ENCODE peak calls at places on chromosomes 3 and 15, in nine cellular contexts. One of them, this sample, is unnamed.

GRCh38 chr3:188272481-188273372 is 118.8 kb downstream of the LPP start:
- DNase-seq in activated CD8-positive, alpha-beta memory T cell treated with anti-CD3 and anti-CD28 coated beads for 48 hours: no peak
- DNase-seq in activated CD4-positive, alpha-beta T cell treated with anti-CD3 and anti-CD28 coated beads, Interleukin-2, amount 50 U/mL, for 1 hour: no peak
- DNase-seq in NCI-H2171 treated with DMSO at 0.1 percent for 48 hours: no peak
- DNase-seq in amniotic epithelial cell: peak; percentile 99
- DNase-seq in effector memory CD8-positive, alpha-beta T cell: no peak
- DNase-seq in CD4-positive, alpha-beta T cell: no peak
- DNase-seq in choroid plexus epithelial cell: peak; percentile 90
- DNase-seq in AG09319: no peak
- DNase-seq in this sample: peak; percentile 98

GRCh38 chr3:38453075-38453913 is at the start of gene ACVR2B:
- DNase-seq in effector memory CD8-positive, alpha-beta T cell: peak; percentile 45
- DNase-seq in activated CD8-positive, alpha-beta memory T cell treated with anti-CD3 and anti-CD28 coated beads for 48 hours: peak; percentile 23
- DNase-seq in amniotic epithelial cell: peak; percentile 62
- DNase-seq in activated CD4-positive, alpha-beta T cell treated with anti-CD3 and anti-CD28 coated beads, Interleukin-2, amount 50 U/mL, for 1 hour: peak; percentile 56
- DNase-seq in AG09319: peak; percentile 32
- DNase-seq in NCI-H2171 treated with DMSO at 0.1 percent for 48 hours: peak; percentile 52
- DNase-seq in choroid plexus epithelial cell: peak; percentile 76
- DNase-seq in CD4-positive, alpha-beta T cell: peak; percentile 65
- DNase-seq in this sample: no peak

GRCh38 chr3:97293596-97294131 is 470.9 kb upstream of the ARL6 start:
- DNase-seq in activated CD4-positive, alpha-beta T cell treated with anti-CD3 and anti-CD28 coated beads, Interleukin-2, amount 50 U/mL, for 1 hour: no peak
- DNase-seq in amniotic epithelial cell: no peak
- DNase-seq in AG09319: no peak
- DNase-seq in effector memory CD8-positive, alpha-beta T cell: no peak
- DNase-seq in activated CD8-positive, alpha-beta memory T cell treated with anti-CD3 and anti-CD28 coated beads for 48 hours: no peak
- DNase-seq in choroid plexus epithelial cell: no peak
- DNase-seq in CD4-positive, alpha-beta T cell: no peak
- DNase-seq in NCI-H2171 treated with DMSO at 0.1 percent for 48 hours: no peak
- DNase-seq in this sample: no peak

GRCh38 chr15:90610220-90610619 is 80.5 kb downstream of the CRTC3 start:
- DNase-seq in activated CD4-positive, alpha-beta T cell treated with anti-CD3 and anti-CD28 coated beads, Interleukin-2, amount 50 U/mL, for 1 hour: no peak
- DNase-seq in activated CD8-positive, alpha-beta memory T cell treated with anti-CD3 and anti-CD28 coated beads for 48 hours: no peak
- DNase-seq in effector memory CD8-positive, alpha-beta T cell: no peak
- DNase-seq in CD4-positive, alpha-beta T cell: no peak
- DNase-seq in AG09319: peak; percentile 15
- DNase-seq in amniotic epithelial cell: peak; percentile 75
- DNase-seq in NCI-H2171 treated with DMSO at 0.1 percent for 48 hours: no peak
- DNase-seq in choroid plexus epithelial cell: peak; percentile 44
- DNase-seq in this sample: peak; percentile 62

GRCh38 chr3:33962383-33962782 is 164.0 kb downstream of the PDCD6IP start:
- DNase-seq in activated CD4-positive, alpha-beta T cell treated with anti-CD3 and anti-CD28 coated beads, Interleukin-2, amount 50 U/mL, for 1 hour: no peak
- DNase-seq in activated CD8-positive, alpha-beta memory T cell treated with anti-CD3 and anti-CD28 coated beads for 48 hours: no peak
- DNase-seq in choroid plexus epithelial cell: no peak
- DNase-seq in amniotic epithelial cell: no peak
- DNase-seq in effector memory CD8-positive, alpha-beta T cell: no peak
- DNase-seq in AG09319: no peak
- DNase-seq in NCI-H2171 treated with DMSO at 0.1 percent for 48 hours: peak; percentile 45
- DNase-seq in CD4-positive, alpha-beta T cell: no peak
- DNase-seq in this sample: no peak

GRCh38 chr3:178304758-178305157 is 231.5 kb upstream of the KCNMB2 start:
- DNase-seq in AG09319: no peak
- DNase-seq in CD4-positive, alpha-beta T cell: no peak
- DNase-seq in NCI-H2171 treated with DMSO at 0.1 percent for 48 hours: peak; percentile 7
- DNase-seq in activated CD8-positive, alpha-beta memory T cell treated with anti-CD3 and anti-CD28 coated beads for 48 hours: no peak
- DNase-seq in choroid plexus epithelial cell: peak; percentile 84
- DNase-seq in effector memory CD8-positive, alpha-beta T cell: no peak
- DNase-seq in activated CD4-positive, alpha-beta T cell treated with anti-CD3 and anti-CD28 coated beads, Interleukin-2, amount 50 U/mL, for 1 hour: no peak
- DNase-seq in amniotic epithelial cell: peak; percentile 80
- DNase-seq in this sample: peak; percentile 63

GRCh38 chr3:62159056-62159455 is 214.3 kb downstream of the FEZF2 start:
- DNase-seq in CD4-positive, alpha-beta T cell: no peak
- DNase-seq in NCI-H2171 treated with DMSO at 0.1 percent for 48 hours: no peak
- DNase-seq in choroid plexus epithelial cell: no peak
- DNase-seq in effector memory CD8-positive, alpha-beta T cell: no peak
- DNase-seq in activated CD8-positive, alpha-beta memory T cell treated with anti-CD3 and anti-CD28 coated beads for 48 hours: no peak
- DNase-seq in amniotic epithelial cell: no peak
- DNase-seq in activated CD4-positive, alpha-beta T cell treated with anti-CD3 and anti-CD28 coated beads, Interleukin-2, amount 50 U/mL, for 1 hour: no peak
- DNase-seq in AG09319: no peak
- DNase-seq in this sample: no peak

GRCh38 chr3:152834354-152835310 is at the start of gene P2RY1:
- DNase-seq in NCI-H2171 treated with DMSO at 0.1 percent for 48 hours: peak; percentile 33
- DNase-seq in amniotic epithelial cell: peak; percentile 49
- DNase-seq in choroid plexus epithelial cell: peak; percentile 68
- DNase-seq in effector memory CD8-positive, alpha-beta T cell: no peak
- DNase-seq in activated CD4-positive, alpha-beta T cell treated with anti-CD3 and anti-CD28 coated beads, Interleukin-2, amount 50 U/mL, for 1 hour: no peak
- DNase-seq in CD4-positive, alpha-beta T cell: no peak
- DNase-seq in activated CD8-positive, alpha-beta memory T cell treated with anti-CD3 and anti-CD28 coated beads for 48 hours: peak; percentile 14
- DNase-seq in AG09319: no peak
- DNase-seq in this sample: peak; percentile 12

GRCh38 chr3:170802164-170803151 is 67.5 kb downstream of the RPL22L1 start:
- DNase-seq in NCI-H2171 treated with DMSO at 0.1 percent for 48 hours: no peak
- DNase-seq in CD4-positive, alpha-beta T cell: no peak
- DNase-seq in effector memory CD8-positive, alpha-beta T cell: no peak
- DNase-seq in activated CD8-positive, alpha-beta memory T cell treated with anti-CD3 and anti-CD28 coated beads for 48 hours: no peak
- DNase-seq in AG09319: peak; percentile 98
- DNase-seq in choroid plexus epithelial cell: peak; percentile 85
- DNase-seq in activated CD4-positive, alpha-beta T cell treated with anti-CD3 and anti-CD28 coated beads, Interleukin-2, amount 50 U/mL, for 1 hour: no peak
- DNase-seq in amniotic epithelial cell: peak; percentile 98
- DNase-seq in this sample: peak; percentile 100

GRCh38 chr15:48397841-48398240 is 66.6 kb downstream of the DUT start:
- DNase-seq in NCI-H2171 treated with DMSO at 0.1 percent for 48 hours: no peak
- DNase-seq in activated CD4-positive, alpha-beta T cell treated with anti-CD3 and anti-CD28 coated beads, Interleukin-2, amount 50 U/mL, for 1 hour: no peak
- DNase-seq in amniotic epithelial cell: no peak
- DNase-seq in CD4-positive, alpha-beta T cell: no peak
- DNase-seq in choroid plexus epithelial cell: no peak
- DNase-seq in activated CD8-positive, alpha-beta memory T cell treated with anti-CD3 and anti-CD28 coated beads for 48 hours: no peak
- DNase-seq in effector memory CD8-positive, alpha-beta T cell: no peak
- DNase-seq in AG09319: no peak
- DNase-seq in this sample: no peak

GRCh38 chr3:56494679-56495322 is 26.5 kb upstream of the ERC2 start:
- DNase-seq in activated CD4-positive, alpha-beta T cell treated with anti-CD3 and anti-CD28 coated beads, Interleukin-2, amount 50 U/mL, for 1 hour: peak; percentile 69
- DNase-seq in effector memory CD8-positive, alpha-beta T cell: peak; percentile 71
- DNase-seq in AG09319: peak; percentile 45
- DNase-seq in choroid plexus epithelial cell: peak; percentile 90
- DNase-seq in CD4-positive, alpha-beta T cell: peak; percentile 67
- DNase-seq in NCI-H2171 treated with DMSO at 0.1 percent for 48 hours: peak; percentile 70
- DNase-seq in activated CD8-positive, alpha-beta memory T cell treated with anti-CD3 and anti-CD28 coated beads for 48 hours: peak; percentile 38
- DNase-seq in amniotic epithelial cell: peak; percentile 76
- DNase-seq in this sample: peak; percentile 20

GRCh38 chr3:194246709-194247349 is 104.3 kb downstream of the CPN2 start:
- DNase-seq in CD4-positive, alpha-beta T cell: no peak
- DNase-seq in NCI-H2171 treated with DMSO at 0.1 percent for 48 hours: no peak
- DNase-seq in AG09319: no peak
- DNase-seq in choroid plexus epithelial cell: no peak
- DNase-seq in effector memory CD8-positive, alpha-beta T cell: no peak
- DNase-seq in activated CD8-positive, alpha-beta memory T cell treated with anti-CD3 and anti-CD28 coated beads for 48 hours: no peak
- DNase-seq in amniotic epithelial cell: no peak
- DNase-seq in activated CD4-positive, alpha-beta T cell treated with anti-CD3 and anti-CD28 coated beads, Interleukin-2, amount 50 U/mL, for 1 hour: no peak
- DNase-seq in this sample: no peak

GRCh38 chr3:184595726-184596125 is 34.1 kb downstream of the EPHB3 start:
- DNase-seq in activated CD4-positive, alpha-beta T cell treated with anti-CD3 and anti-CD28 coated beads, Interleukin-2, amount 50 U/mL, for 1 hour: no peak
- DNase-seq in amniotic epithelial cell: no peak
- DNase-seq in effector memory CD8-positive, alpha-beta T cell: no peak
- DNase-seq in CD4-positive, alpha-beta T cell: no peak
- DNase-seq in AG09319: no peak
- DNase-seq in activated CD8-positive, alpha-beta memory T cell treated with anti-CD3 and anti-CD28 coated beads for 48 hours: no peak
- DNase-seq in choroid plexus epithelial cell: no peak
- DNase-seq in NCI-H2171 treated with DMSO at 0.1 percent for 48 hours: no peak
- DNase-seq in this sample: no peak

GRCh38 chr3:106578911-106579310 is 710.1 kb upstream of the CBLB start:
- DNase-seq in NCI-H2171 treated with DMSO at 0.1 percent for 48 hours: no peak
- DNase-seq in activated CD8-positive, alpha-beta memory T cell treated with anti-CD3 and anti-CD28 coated beads for 48 hours: no peak
- DNase-seq in choroid plexus epithelial cell: no peak
- DNase-seq in effector memory CD8-positive, alpha-beta T cell: no peak
- DNase-seq in AG09319: no peak
- DNase-seq in amniotic epithelial cell: no peak
- DNase-seq in CD4-positive, alpha-beta T cell: no peak
- DNase-seq in activated CD4-positive, alpha-beta T cell treated with anti-CD3 and anti-CD28 coated beads, Interleukin-2, amount 50 U/mL, for 1 hour: no peak
- DNase-seq in this sample: no peak

GRCh38 chr3:148202386-148202785 is 495.3 kb upstream of the AGTR1 start:
- DNase-seq in activated CD4-positive, alpha-beta T cell treated with anti-CD3 and anti-CD28 coated beads, Interleukin-2, amount 50 U/mL, for 1 hour: no peak
- DNase-seq in choroid plexus epithelial cell: no peak
- DNase-seq in CD4-positive, alpha-beta T cell: no peak
- DNase-seq in NCI-H2171 treated with DMSO at 0.1 percent for 48 hours: no peak
- DNase-seq in AG09319: no peak
- DNase-seq in activated CD8-positive, alpha-beta memory T cell treated with anti-CD3 and anti-CD28 coated beads for 48 hours: no peak
- DNase-seq in amniotic epithelial cell: no peak
- DNase-seq in effector memory CD8-positive, alpha-beta T cell: no peak
- DNase-seq in this sample: no peak

GRCh38 chr3:31422237-31422636 is 110.5 kb upstream of the STT3B start:
- DNase-seq in CD4-positive, alpha-beta T cell: no peak
- DNase-seq in effector memory CD8-positive, alpha-beta T cell: no peak
- DNase-seq in activated CD8-positive, alpha-beta memory T cell treated with anti-CD3 and anti-CD28 coated beads for 48 hours: no peak
- DNase-seq in amniotic epithelial cell: no peak
- DNase-seq in NCI-H2171 treated with DMSO at 0.1 percent for 48 hours: no peak
- DNase-seq in AG09319: no peak
- DNase-seq in choroid plexus epithelial cell: no peak
- DNase-seq in activated CD4-positive, alpha-beta T cell treated with anti-CD3 and anti-CD28 coated beads, Interleukin-2, amount 50 U/mL, for 1 hour: no peak
- DNase-seq in this sample: no peak

GRCh38 chr15:85004551-85004950 is 22.9 kb downstream of the PDE8A start:
- DNase-seq in CD4-positive, alpha-beta T cell: no peak
- DNase-seq in NCI-H2171 treated with DMSO at 0.1 percent for 48 hours: no peak
- DNase-seq in choroid plexus epithelial cell: no peak
- DNase-seq in amniotic epithelial cell: no peak
- DNase-seq in effector memory CD8-positive, alpha-beta T cell: no peak
- DNase-seq in activated CD8-positive, alpha-beta memory T cell treated with anti-CD3 and anti-CD28 coated beads for 48 hours: no peak
- DNase-seq in activated CD4-positive, alpha-beta T cell treated with anti-CD3 and anti-CD28 coated beads, Interleukin-2, amount 50 U/mL, for 1 hour: no peak
- DNase-seq in AG09319: no peak
- DNase-seq in this sample: no peak

GRCh38 chr3:10855871-10856662 is 40.0 kb downstream of the SLC6A11 start:
- DNase-seq in activated CD4-positive, alpha-beta T cell treated with anti-CD3 and anti-CD28 coated beads, Interleukin-2, amount 50 U/mL, for 1 hour: no peak
- DNase-seq in amniotic epithelial cell: no peak
- DNase-seq in effector memory CD8-positive, alpha-beta T cell: no peak
- DNase-seq in choroid plexus epithelial cell: peak; percentile 2
- DNase-seq in NCI-H2171 treated with DMSO at 0.1 percent for 48 hours: no peak
- DNase-seq in activated CD8-positive, alpha-beta memory T cell treated with anti-CD3 and anti-CD28 coated beads for 48 hours: no peak
- DNase-seq in CD4-positive, alpha-beta T cell: no peak
- DNase-seq in AG09319: no peak
- DNase-seq in this sample: no peak

GRCh38 chr3:155497930-155498647 is 204.6 kb upstream of the STRIT1 start:
- DNase-seq in amniotic epithelial cell: peak; percentile 47
- DNase-seq in AG09319: peak; percentile 46
- DNase-seq in activated CD4-positive, alpha-beta T cell treated with anti-CD3 and anti-CD28 coated beads, Interleukin-2, amount 50 U/mL, for 1 hour: no peak
- DNase-seq in activated CD8-positive, alpha-beta memory T cell treated with anti-CD3 and anti-CD28 coated beads for 48 hours: no peak
- DNase-seq in NCI-H2171 treated with DMSO at 0.1 percent for 48 hours: no peak
- DNase-seq in choroid plexus epithelial cell: peak; percentile 40
- DNase-seq in effector memory CD8-positive, alpha-beta T cell: no peak
- DNase-seq in CD4-positive, alpha-beta T cell: no peak
- DNase-seq in this sample: peak; percentile 55

GRCh38 chr15:69031013-69032001 is 16.8 kb downstream of the NOX5 start:
- DNase-seq in NCI-H2171 treated with DMSO at 0.1 percent for 48 hours: no peak
- DNase-seq in activated CD8-positive, alpha-beta memory T cell treated with anti-CD3 and anti-CD28 coated beads for 48 hours: no peak
- DNase-seq in effector memory CD8-positive, alpha-beta T cell: no peak
- DNase-seq in AG09319: no peak
- DNase-seq in amniotic epithelial cell: peak; percentile 56
- DNase-seq in choroid plexus epithelial cell: peak; percentile 62
- DNase-seq in activated CD4-positive, alpha-beta T cell treated with anti-CD3 and anti-CD28 coated beads, Interleukin-2, amount 50 U/mL, for 1 hour: peak; percentile 8
- DNase-seq in CD4-positive, alpha-beta T cell: peak; percentile 9
- DNase-seq in this sample: no peak

GRCh38 chr15:78996876-78997275 is 52.0 kb upstream of the CTSH start:
- DNase-seq in choroid plexus epithelial cell: peak; percentile 35
- DNase-seq in effector memory CD8-positive, alpha-beta T cell: no peak
- DNase-seq in amniotic epithelial cell: peak; percentile 32
- DNase-seq in activated CD8-positive, alpha-beta memory T cell treated with anti-CD3 and anti-CD28 coated beads for 48 hours: no peak
- DNase-seq in NCI-H2171 treated with DMSO at 0.1 percent for 48 hours: no peak
- DNase-seq in CD4-positive, alpha-beta T cell: no peak
- DNase-seq in activated CD4-positive, alpha-beta T cell treated with anti-CD3 and anti-CD28 coated beads, Interleukin-2, amount 50 U/mL, for 1 hour: no peak
- DNase-seq in AG09319: no peak
- DNase-seq in this sample: no peak

GRCh38 chr3:72820405-72820804 is 27.8 kb downstream of the SHQ1 start:
- DNase-seq in activated CD8-positive, alpha-beta memory T cell treated with anti-CD3 and anti-CD28 coated beads for 48 hours: no peak
- DNase-seq in activated CD4-positive, alpha-beta T cell treated with anti-CD3 and anti-CD28 coated beads, Interleukin-2, amount 50 U/mL, for 1 hour: no peak
- DNase-seq in amniotic epithelial cell: peak; percentile 58
- DNase-seq in effector memory CD8-positive, alpha-beta T cell: no peak
- DNase-seq in CD4-positive, alpha-beta T cell: no peak
- DNase-seq in choroid plexus epithelial cell: peak; percentile 65
- DNase-seq in NCI-H2171 treated with DMSO at 0.1 percent for 48 hours: no peak
- DNase-seq in AG09319: peak; percentile 34
- DNase-seq in this sample: peak; percentile 69

GRCh38 chr15:38524156-38524555 is 40.5 kb downstream of the RASGRP1 start:
- DNase-seq in AG09319: no peak
- DNase-seq in effector memory CD8-positive, alpha-beta T cell: no peak
- DNase-seq in NCI-H2171 treated with DMSO at 0.1 percent for 48 hours: no peak
- DNase-seq in activated CD4-positive, alpha-beta T cell treated with anti-CD3 and anti-CD28 coated beads, Interleukin-2, amount 50 U/mL, for 1 hour: no peak
- DNase-seq in activated CD8-positive, alpha-beta memory T cell treated with anti-CD3 and anti-CD28 coated beads for 48 hours: no peak
- DNase-seq in amniotic epithelial cell: peak; percentile 47
- DNase-seq in CD4-positive, alpha-beta T cell: no peak
- DNase-seq in choroid plexus epithelial cell: no peak
- DNase-seq in this sample: no peak

GRCh38 chr3:16896820-16897219 is 12.1 kb downstream of the PLCL2 start:
- DNase-seq in amniotic epithelial cell: no peak
- DNase-seq in CD4-positive, alpha-beta T cell: no peak
- DNase-seq in NCI-H2171 treated with DMSO at 0.1 percent for 48 hours: no peak
- DNase-seq in activated CD8-positive, alpha-beta memory T cell treated with anti-CD3 and anti-CD28 coated beads for 48 hours: no peak
- DNase-seq in AG09319: no peak
- DNase-seq in activated CD4-positive, alpha-beta T cell treated with anti-CD3 and anti-CD28 coated beads, Interleukin-2, amount 50 U/mL, for 1 hour: no peak
- DNase-seq in choroid plexus epithelial cell: no peak
- DNase-seq in effector memory CD8-positive, alpha-beta T cell: no peak
- DNase-seq in this sample: no peak

GRCh38 chr15:99729920-99730319 is 3.3 kb downstream of the LYSMD4 start:
- DNase-seq in NCI-H2171 treated with DMSO at 0.1 percent for 48 hours: peak; percentile 4
- DNase-seq in AG09319: no peak
- DNase-seq in CD4-positive, alpha-beta T cell: peak; percentile 20
- DNase-seq in activated CD4-positive, alpha-beta T cell treated with anti-CD3 and anti-CD28 coated beads, Interleukin-2, amount 50 U/mL, for 1 hour: no peak
- DNase-seq in activated CD8-positive, alpha-beta memory T cell treated with anti-CD3 and anti-CD28 coated beads for 48 hours: no peak
- DNase-seq in choroid plexus epithelial cell: peak; percentile 72
- DNase-seq in amniotic epithelial cell: peak; percentile 50
- DNase-seq in effector memory CD8-positive, alpha-beta T cell: no peak
- DNase-seq in this sample: no peak

GRCh38 chr15:70466895-70467529 is 296.3 kb downstream of the UACA start:
- DNase-seq in AG09319: no peak
- DNase-seq in activated CD8-positive, alpha-beta memory T cell treated with anti-CD3 and anti-CD28 coated beads for 48 hours: no peak
- DNase-seq in effector memory CD8-positive, alpha-beta T cell: peak; percentile 40
- DNase-seq in CD4-positive, alpha-beta T cell: peak; percentile 43
- DNase-seq in NCI-H2171 treated with DMSO at 0.1 percent for 48 hours: peak; percentile 77
- DNase-seq in choroid plexus epithelial cell: peak; percentile 82
- DNase-seq in activated CD4-positive, alpha-beta T cell treated with anti-CD3 and anti-CD28 coated beads, Interleukin-2, amount 50 U/mL, for 1 hour: peak; percentile 44
- DNase-seq in amniotic epithelial cell: peak; percentile 63
- DNase-seq in this sample: no peak

GRCh38 chr3:187744169-187745151 is 808 bp downstream of the BCL6 start:
- DNase-seq in NCI-H2171 treated with DMSO at 0.1 percent for 48 hours: peak; percentile 53
- DNase-seq in activated CD4-positive, alpha-beta T cell treated with anti-CD3 and anti-CD28 coated beads, Interleukin-2, amount 50 U/mL, for 1 hour: peak; percentile 50
- DNase-seq in activated CD8-positive, alpha-beta memory T cell treated with anti-CD3 and anti-CD28 coated beads for 48 hours: no peak
- DNase-seq in effector memory CD8-positive, alpha-beta T cell: peak; percentile 35
- DNase-seq in choroid plexus epithelial cell: peak; percentile 62
- DNase-seq in AG09319: no peak
- DNase-seq in CD4-positive, alpha-beta T cell: no peak
- DNase-seq in amniotic epithelial cell: peak; percentile 62
- DNase-seq in this sample: no peak